ENCODE peak calls at places on chromosomes 2 and 18, in six cellular contexts. One of them, this sample, is unnamed.
A peak's percentile ranks its signal among the peaks of the same experiment; 100 is the strongest.

GRCh38 chr2:46489430-46489829 is 10.1 kb downstream of the TMEM247 start:
- DNase-seq in HepG2: no peak
- DNase-seq in fibroblast of lung: no peak
- DNase-seq in breast epithelium: no peak
- DNase-seq in lower lobe of right lung: no peak
- DNase-seq in fibroblast of mammary gland: no peak
- DNase-seq in this sample: no peak

GRCh38 chr2:27442282-27442980 is at the start of gene KRTCAP3:
- DNase-seq in HepG2: no peak
- DNase-seq in fibroblast of lung: no peak
- DNase-seq in breast epithelium: peak; percentile 72
- DNase-seq in lower lobe of right lung: peak; percentile 79
- DNase-seq in fibroblast of mammary gland: no peak
- DNase-seq in this sample: no peak

GRCh38 chr2:207163053-207163814 is 2.5 kb downstream of the KLF7 start:
- DNase-seq in HepG2: peak; percentile 75
- DNase-seq in fibroblast of lung: peak; percentile 96
- DNase-seq in breast epithelium: no peak
- DNase-seq in lower lobe of right lung: no peak
- DNase-seq in fibroblast of mammary gland: peak; percentile 95
- DNase-seq in this sample: no peak

GRCh38 chr2:184611221-184612085 is 13.1 kb downstream of the ZNF804A start:
- DNase-seq in HepG2: no peak
- DNase-seq in fibroblast of lung: peak; percentile 27
- DNase-seq in breast epithelium: no peak
- DNase-seq in lower lobe of right lung: no peak
- DNase-seq in fibroblast of mammary gland: peak; percentile 40
- DNase-seq in this sample: no peak

GRCh38 chr2:65057391-65058052 is 1.3 kb downstream of the CEP68 start:
- DNase-seq in HepG2: peak; percentile 27
- DNase-seq in fibroblast of lung: peak; percentile 66
- DNase-seq in breast epithelium: no peak
- DNase-seq in lower lobe of right lung: no peak
- DNase-seq in fibroblast of mammary gland: peak; percentile 77
- DNase-seq in this sample: no peak

GRCh38 chr18:24228661-24229053 is 89.8 kb downstream of the CABYR start:
- DNase-seq in HepG2: no peak
- DNase-seq in fibroblast of lung: peak; percentile 46
- DNase-seq in breast epithelium: no peak
- DNase-seq in lower lobe of right lung: no peak
- DNase-seq in fibroblast of mammary gland: peak; percentile 31
- DNase-seq in this sample: no peak

GRCh38 chr2:45793998-45794720 is 142.7 kb downstream of the PRKCE start:
- DNase-seq in HepG2: no peak
- DNase-seq in fibroblast of lung: peak; percentile 74
- DNase-seq in breast epithelium: no peak
- DNase-seq in lower lobe of right lung: no peak
- DNase-seq in fibroblast of mammary gland: peak; percentile 29
- DNase-seq in this sample: no peak

GRCh38 chr2:180322781-180323180 is 315.7 kb upstream of the CWC22 start:
- DNase-seq in HepG2: no peak
- DNase-seq in fibroblast of lung: peak; percentile 36
- DNase-seq in breast epithelium: no peak
- DNase-seq in lower lobe of right lung: no peak
- DNase-seq in fibroblast of mammary gland: peak; percentile 43
- DNase-seq in this sample: no peak

GRCh38 chr2:111036042-111036441 is 84.7 kb upstream of the BCL2L11 start:
- DNase-seq in HepG2: no peak
- DNase-seq in fibroblast of lung: no peak
- DNase-seq in breast epithelium: no peak
- DNase-seq in lower lobe of right lung: no peak
- DNase-seq in fibroblast of mammary gland: no peak
- DNase-seq in this sample: no peak

GRCh38 chr18:36688020-36688965 is 140.5 kb downstream of the TPGS2 start:
- DNase-seq in HepG2: peak; percentile 52
- DNase-seq in fibroblast of lung: peak; percentile 56
- DNase-seq in breast epithelium: no peak
- DNase-seq in lower lobe of right lung: no peak
- DNase-seq in fibroblast of mammary gland: peak; percentile 75
- DNase-seq in this sample: no peak

GRCh38 chr2:40101076-40101688 is 322.1 kb upstream of the THUMPD2 start:
- DNase-seq in HepG2: no peak
- DNase-seq in fibroblast of lung: peak; percentile 95
- DNase-seq in breast epithelium: no peak
- DNase-seq in lower lobe of right lung: no peak
- DNase-seq in fibroblast of mammary gland: peak; percentile 87
- DNase-seq in this sample: no peak

GRCh38 chr2:216596234-216596985 is 36.8 kb upstream of the IGFBP2 start:
- DNase-seq in HepG2: no peak
- DNase-seq in fibroblast of lung: peak; percentile 55
- DNase-seq in breast epithelium: no peak
- DNase-seq in lower lobe of right lung: no peak
- DNase-seq in fibroblast of mammary gland: peak; percentile 90
- DNase-seq in this sample: no peak

GRCh38 chr2:113282747-113283533 is 4.2 kb upstream of the PAX8 start:
- DNase-seq in HepG2: peak; percentile 91
- DNase-seq in fibroblast of lung: peak; percentile 48
- DNase-seq in breast epithelium: no peak
- DNase-seq in lower lobe of right lung: peak; percentile 82
- DNase-seq in fibroblast of mammary gland: no peak
- DNase-seq in this sample: no peak
- TF ChIP-seq CTCF in HepG2: peak; percentile 66
- TF ChIP-seq CTCF in fibroblast of lung: no peak
- TF ChIP-seq CTCF in breast epithelium: no peak
- TF ChIP-seq CTCF in lower lobe of right lung: peak; percentile 30
- TF ChIP-seq CTCF in fibroblast of mammary gland: no peak
- TF ChIP-seq CTCF in this sample: peak; percentile 9

DNA sequence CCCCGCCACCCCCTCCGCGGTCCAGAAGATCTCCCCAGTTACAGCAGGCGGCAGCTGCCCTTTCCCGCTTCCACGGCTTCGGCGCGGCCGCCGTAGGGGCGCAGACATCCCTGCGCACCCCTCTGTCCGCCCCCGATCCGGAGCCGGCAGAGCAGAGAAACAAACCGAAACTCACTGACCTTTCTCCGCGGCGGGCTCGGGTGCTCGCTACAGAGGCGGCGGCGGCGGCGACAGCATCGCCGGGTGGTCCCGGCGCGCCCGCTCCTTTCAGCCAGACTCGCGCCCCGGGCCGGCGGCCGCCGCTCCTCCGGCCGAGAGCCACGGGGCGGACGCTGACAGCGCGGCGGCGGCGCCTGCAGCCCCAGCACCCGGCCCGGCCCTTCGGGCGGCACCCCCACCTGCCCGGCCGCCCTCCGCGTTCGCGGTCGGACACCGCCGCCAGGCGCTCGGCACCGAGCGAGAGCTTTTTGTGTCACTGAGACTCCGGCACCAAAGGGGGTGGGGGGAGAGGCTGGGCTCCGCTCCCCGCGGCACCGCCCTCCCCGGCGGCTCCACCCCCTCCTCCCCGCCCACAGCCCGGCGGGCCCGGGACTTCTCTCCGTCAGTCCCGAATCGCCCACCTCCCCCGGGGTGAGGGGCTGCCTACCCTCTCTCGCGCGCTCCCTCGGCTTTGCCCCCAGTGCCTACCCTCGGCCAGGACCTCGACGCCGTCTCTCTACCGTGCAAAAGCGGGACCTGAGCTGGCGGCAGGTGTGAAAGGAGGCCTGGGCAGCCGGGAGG is 1.4 kb upstream of the RNF152 start:
- DNase-seq in HepG2: peak; percentile 11
- DNase-seq in fibroblast of lung: peak; percentile 62
- DNase-seq in breast epithelium: peak; percentile 78
- DNase-seq in lower lobe of right lung: peak; percentile 80
- DNase-seq in fibroblast of mammary gland: peak; percentile 41
- DNase-seq in this sample: peak; percentile 85
- TF ChIP-seq CTCF in HepG2: peak; percentile 45
- TF ChIP-seq CTCF in fibroblast of lung: peak; percentile 9
- TF ChIP-seq CTCF in breast epithelium: no peak
- TF ChIP-seq CTCF in lower lobe of right lung: peak; percentile 17
- TF ChIP-seq CTCF in fibroblast of mammary gland: no peak
- TF ChIP-seq CTCF in this sample: no peak

DNA sequence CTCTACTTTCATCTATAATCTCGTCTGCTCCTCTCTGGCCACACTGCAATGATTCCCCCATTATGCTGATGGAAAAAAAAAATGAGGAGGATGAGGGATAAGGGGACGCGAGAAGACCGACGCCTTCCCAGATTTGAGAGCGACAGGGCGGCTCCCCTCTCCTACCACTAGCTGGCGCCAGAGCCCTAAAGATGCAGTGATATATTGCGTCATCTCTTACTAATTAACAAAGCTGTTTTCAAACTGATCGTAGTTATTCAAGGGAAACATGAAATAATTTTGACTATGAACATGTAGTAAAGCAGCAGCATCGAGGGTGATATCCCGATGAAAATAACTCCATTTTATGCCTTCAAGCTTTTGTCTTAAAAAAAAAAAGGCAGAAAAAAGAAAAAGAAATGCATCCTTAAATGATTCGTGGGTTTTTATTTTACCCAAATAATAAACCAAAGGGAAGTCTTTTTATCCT is 48.0 kb upstream of the HNRNPA3 start:
- DNase-seq in HepG2: peak; percentile 82
- DNase-seq in fibroblast of lung: peak; percentile 64
- DNase-seq in breast epithelium: peak; percentile 77
- DNase-seq in lower lobe of right lung: peak; percentile 81
- DNase-seq in fibroblast of mammary gland: peak; percentile 80
- DNase-seq in this sample: peak; percentile 91
- TF ChIP-seq CTCF in HepG2: peak; percentile 99
- TF ChIP-seq CTCF in fibroblast of lung: peak; percentile 100
- TF ChIP-seq CTCF in breast epithelium: peak; percentile 99
- TF ChIP-seq CTCF in lower lobe of right lung: peak; percentile 99
- TF ChIP-seq CTCF in fibroblast of mammary gland: peak; percentile 100
- TF ChIP-seq CTCF in this sample: peak; percentile 97

DNA sequence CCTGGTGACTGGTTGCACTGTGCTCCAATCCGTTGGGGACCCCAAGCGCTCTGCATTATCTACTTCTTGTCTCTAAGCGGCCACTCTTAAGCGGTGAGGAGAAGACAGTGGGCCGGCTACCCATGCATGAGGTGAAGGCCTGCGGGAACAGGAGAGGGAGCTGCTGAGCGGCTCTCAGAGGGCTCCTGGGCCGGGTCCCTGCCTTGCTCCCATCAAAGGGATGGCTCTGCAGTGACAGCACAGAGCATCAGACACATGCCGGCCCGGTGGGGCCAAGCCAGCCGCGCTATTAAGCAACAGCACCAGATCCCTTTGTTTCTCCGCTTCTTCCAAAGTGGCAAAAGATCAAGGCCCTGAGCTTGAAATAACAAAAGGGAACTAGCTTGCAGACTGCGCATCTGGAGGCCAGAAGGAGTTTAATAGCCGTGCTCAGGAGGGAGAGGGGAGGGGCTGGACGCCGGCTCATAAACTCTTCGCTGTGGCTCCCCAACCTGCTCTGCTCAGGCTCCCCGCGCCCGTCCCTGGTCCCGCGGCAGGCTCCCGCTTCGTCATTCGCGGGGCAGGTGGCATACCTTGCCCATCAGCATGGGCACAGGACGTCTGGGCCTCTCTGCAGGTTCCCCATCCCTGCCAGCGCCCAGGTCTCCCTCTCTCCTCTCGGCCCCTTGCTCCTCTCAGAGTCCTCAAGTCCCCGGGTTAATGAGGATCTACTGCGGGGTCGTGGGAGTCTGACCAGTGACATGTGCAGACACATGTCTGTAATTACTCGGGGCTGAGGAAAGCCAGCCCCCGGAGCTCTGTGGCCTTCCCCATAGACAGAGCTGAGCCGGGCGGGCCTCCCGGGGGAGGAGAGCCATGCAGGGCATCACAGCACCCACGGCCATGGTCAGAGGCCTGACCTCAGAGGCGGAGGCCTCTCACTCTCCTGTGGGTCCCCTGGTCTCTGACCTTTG is 96.7 kb downstream of the ASB1 start:
- DNase-seq in HepG2: peak; percentile 93
- DNase-seq in fibroblast of lung: peak; percentile 39
- DNase-seq in breast epithelium: no peak
- DNase-seq in lower lobe of right lung: no peak
- DNase-seq in fibroblast of mammary gland: peak; percentile 96
- DNase-seq in this sample: peak; percentile 91
- TF ChIP-seq CTCF in HepG2: peak; percentile 81
- TF ChIP-seq CTCF in fibroblast of lung: peak; percentile 28
- TF ChIP-seq CTCF in breast epithelium: no peak
- TF ChIP-seq CTCF in lower lobe of right lung: no peak
- TF ChIP-seq CTCF in fibroblast of mammary gland: peak; percentile 51
- TF ChIP-seq CTCF in this sample: peak; percentile 39

DNA sequence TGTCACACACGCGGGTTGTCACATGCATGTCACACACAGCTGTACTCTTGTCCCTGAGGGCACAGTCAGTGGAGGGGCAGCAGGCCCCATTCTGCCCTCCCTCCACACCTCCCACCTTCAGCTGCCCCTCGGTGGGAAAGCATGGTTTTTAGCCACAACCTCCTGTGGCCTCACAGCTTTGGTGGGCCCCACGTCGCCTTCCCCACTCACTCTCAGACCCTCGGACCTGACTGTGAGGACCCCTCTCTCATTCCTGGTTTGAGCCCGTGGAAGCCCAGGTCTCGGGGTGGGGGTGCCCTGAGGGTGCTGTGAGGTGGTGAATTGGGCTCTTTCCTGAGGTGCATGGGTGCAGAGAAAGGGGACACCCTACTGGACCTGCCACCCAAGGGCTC is 19.9 kb downstream of the KCNG2 start:
- DNase-seq in HepG2: no peak
- DNase-seq in fibroblast of lung: no peak
- DNase-seq in breast epithelium: no peak
- DNase-seq in lower lobe of right lung: no peak
- DNase-seq in fibroblast of mammary gland: no peak
- DNase-seq in this sample: no peak
- TF ChIP-seq CTCF in HepG2: no peak
- TF ChIP-seq CTCF in fibroblast of lung: no peak
- TF ChIP-seq CTCF in breast epithelium: no peak
- TF ChIP-seq CTCF in lower lobe of right lung: no peak
- TF ChIP-seq CTCF in fibroblast of mammary gland: no peak
- TF ChIP-seq CTCF in this sample: no peak

DNA sequence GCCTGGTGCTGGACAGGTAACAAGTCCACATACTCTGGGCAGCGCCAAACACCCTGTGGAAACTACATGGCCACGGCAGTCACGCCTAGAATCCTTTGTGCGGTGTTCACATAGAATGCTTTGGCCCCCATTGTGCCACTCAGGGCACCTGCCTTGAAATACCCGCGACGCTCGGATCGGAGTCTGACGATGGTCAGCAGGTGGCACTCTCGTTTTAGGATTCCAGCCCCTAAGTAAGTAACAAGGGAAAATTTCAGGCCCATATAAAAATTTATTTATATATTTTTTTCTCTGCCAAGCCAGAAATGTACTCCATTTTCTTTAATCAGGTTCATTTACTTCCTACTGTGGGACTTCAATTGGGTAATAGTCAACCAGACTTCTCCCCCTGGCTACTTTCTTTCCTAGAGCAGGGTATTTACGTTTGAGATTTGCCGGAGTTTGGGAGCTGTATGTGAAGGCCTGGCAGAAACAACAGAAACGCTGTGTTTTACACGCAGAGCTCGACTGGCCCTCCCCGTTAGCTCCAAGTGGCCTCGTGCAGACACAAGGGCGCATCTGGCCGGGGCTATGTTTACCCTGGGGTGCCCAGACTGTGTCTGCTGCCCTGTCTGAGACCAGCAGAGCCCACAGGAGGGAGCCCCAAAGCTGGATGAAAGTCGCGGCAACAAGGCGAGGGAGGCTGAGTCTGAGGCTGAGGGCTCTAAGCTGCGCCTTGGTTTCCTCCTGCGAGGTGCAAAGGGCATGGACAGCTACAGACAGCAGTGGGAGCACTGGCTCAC is 41.6 kb downstream of the LRRC30 start:
- DNase-seq in HepG2: peak; percentile 55
- DNase-seq in fibroblast of lung: peak; percentile 70
- DNase-seq in breast epithelium: no peak
- DNase-seq in lower lobe of right lung: peak; percentile 72
- DNase-seq in fibroblast of mammary gland: peak; percentile 75
- DNase-seq in this sample: no peak
- TF ChIP-seq CTCF in HepG2: peak; percentile 82
- TF ChIP-seq CTCF in fibroblast of lung: peak; percentile 54
- TF ChIP-seq CTCF in breast epithelium: no peak
- TF ChIP-seq CTCF in lower lobe of right lung: peak; percentile 58
- TF ChIP-seq CTCF in fibroblast of mammary gland: peak; percentile 59
- TF ChIP-seq CTCF in this sample: peak; percentile 39